ENCODE peak calls at places on chromosomes 11 and 22, in eight cellular contexts. T, Y, L, A, F, J, Q and W are unnamed samples.

GRCh38 chr22:23769321-23769965 is 1.7 kb upstream of the CHCHD10 start:
- DNase-seq in T (no peak), Y (no peak), L (no peak), A (no peak), F (no peak), J (no peak), Q (no peak), W (no peak)

GRCh38 chr11:16739326-16739875 is 954 bp downstream of the C11orf58 start:
- DNase-seq in T (no peak), Y (no peak), L (no peak), A (peak), F (no peak), J (no peak), Q (no peak), W (peak)

GRCh38 chr11:113176561-113176960 is 137.8 kb upstream of the TTC12 start:
- DNase-seq in T (peak), Y (no peak), L (no peak), A (peak), F (no peak), J (peak), Q (no peak), W (peak)

GRCh38 chr11:133157180-133157579 is 375.1 kb downstream of the OPCML start:
- DNase-seq in T (no peak), Y (no peak), L (no peak), A (no peak), F (no peak), J (no peak), Q (no peak), W (no peak)

GRCh38 chr11:57325735-57326048 is 940 bp upstream of the TNKS1BP1 start:
- DNase-seq in T (no peak), Y (peak), L (no peak), A (no peak), F (peak), J (no peak), Q (no peak), W (peak)

GRCh38 chr22:44587911-44588310 is 89.9 kb upstream of the RTL6 start:
- DNase-seq in T (no peak), Y (no peak), L (no peak), A (no peak), F (no peak), J (no peak), Q (no peak), W (no peak)

GRCh38 chr11:14445542-14446530 is 53.8 kb downstream of the COPB1 start:
- DNase-seq in T (no peak), Y (no peak), L (no peak), A (peak), F (no peak), J (no peak), Q (no peak), W (no peak)

GRCh38 chr22:43262990-43263644 is 76.2 kb upstream of the TTLL12 start:
- DNase-seq in T (no peak), Y (peak), L (no peak), A (no peak), F (no peak), J (no peak), Q (no peak), W (peak)

GRCh38 chr11:8070417-8071101 is 10.5 kb upstream of the TUB start:
- DNase-seq in T (no peak), Y (no peak), L (no peak), A (peak), F (peak), J (no peak), Q (no peak), W (peak)

GRCh38 chr22:30420401-30421178 is 5.0 kb upstream of the MTFP1 start:
- DNase-seq in T (no peak), Y (no peak), L (peak), A (peak), F (no peak), J (no peak), Q (peak), W (peak)

GRCh38 chr22:33274214-33274828 is 216.1 kb upstream of the SYN3 start:
- DNase-seq in T (no peak), Y (no peak), L (no peak), A (peak), F (peak), J (no peak), Q (no peak), W (peak)

DNA sequence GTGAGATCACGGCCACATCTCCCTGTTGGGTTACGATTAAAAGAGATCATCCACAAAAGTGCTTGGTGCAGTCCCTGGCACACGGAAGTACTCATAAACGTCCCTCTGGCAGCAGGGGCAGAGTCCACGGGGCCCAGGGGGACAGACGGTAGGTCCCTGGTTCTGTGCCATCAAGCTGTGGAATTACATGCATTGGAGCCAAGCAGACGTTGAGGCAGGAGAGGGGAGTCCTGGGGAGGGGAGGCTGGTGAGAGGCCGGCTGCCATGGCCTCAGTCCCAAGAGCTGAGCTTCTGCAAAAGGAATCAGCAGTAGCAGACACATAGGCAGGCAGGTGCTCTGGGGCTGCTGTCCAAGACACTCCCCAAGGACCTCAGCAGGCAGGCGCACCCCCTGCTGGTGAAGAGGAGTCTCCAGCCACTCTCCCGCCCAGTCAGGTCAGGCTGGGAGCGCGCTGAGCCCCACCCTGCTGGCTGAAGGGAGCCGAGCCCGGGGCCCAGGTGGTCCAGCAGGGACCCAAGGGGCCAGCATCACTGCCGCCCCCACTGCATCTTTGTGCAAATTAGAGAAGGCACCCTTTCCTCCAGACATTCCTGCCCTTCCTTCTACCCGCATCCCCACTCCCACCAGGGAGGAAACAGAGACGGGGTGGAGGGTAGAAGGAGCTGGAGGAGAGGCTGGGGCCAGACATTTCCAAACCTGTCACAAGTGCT is 7.6 kb upstream of the KCTD17 start:
- DNase-seq in T (peak), Y (peak), L (no peak), A (peak), F (no peak), J (peak), Q (no peak), W (peak)
- H3K4me3 ChIP-seq in T (no peak), Y (no peak), L (no peak), A (no peak), F (no peak), J (no peak), Q (no peak), W (no peak)

GRCh38 chr11:2300936-2301630 is 635 bp downstream of the C11orf21 start:
- DNase-seq in T (no peak), Y (no peak), L (no peak), A (no peak), F (no peak), J (no peak), Q (no peak), W (no peak)
- H3K4me3 ChIP-seq in T (no peak), Y (no peak), L (no peak), A (no peak), F (peak), J (no peak), Q (no peak), W (no peak)

DNA sequence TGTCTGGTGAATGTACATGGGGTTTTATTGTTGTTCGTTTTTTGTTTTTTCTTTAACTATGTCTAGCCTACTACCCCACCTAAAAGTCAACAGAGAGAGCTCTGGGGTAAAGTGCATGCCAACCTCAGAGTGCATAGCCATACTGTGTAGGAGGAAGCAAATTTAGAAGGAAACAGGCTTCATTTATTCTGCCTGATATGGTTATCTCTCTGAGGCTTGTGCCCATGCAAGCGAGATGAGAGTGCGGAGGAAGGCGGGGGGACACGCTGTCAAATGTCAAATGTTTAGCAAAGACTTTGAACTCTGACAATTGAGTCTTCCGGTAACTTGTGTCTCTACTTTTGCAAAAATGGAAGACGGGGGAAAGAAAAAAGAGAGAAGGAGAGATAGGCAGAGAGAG is 295.5 kb downstream of the ETS1 start:
- DNase-seq in T (no peak), Y (no peak), L (no peak), A (no peak), F (no peak), J (no peak), Q (no peak), W (no peak)
- H3K4me3 ChIP-seq in T (no peak), Y (no peak), L (no peak), A (no peak), F (no peak), J (no peak), Q (no peak), W (no peak)

DNA sequence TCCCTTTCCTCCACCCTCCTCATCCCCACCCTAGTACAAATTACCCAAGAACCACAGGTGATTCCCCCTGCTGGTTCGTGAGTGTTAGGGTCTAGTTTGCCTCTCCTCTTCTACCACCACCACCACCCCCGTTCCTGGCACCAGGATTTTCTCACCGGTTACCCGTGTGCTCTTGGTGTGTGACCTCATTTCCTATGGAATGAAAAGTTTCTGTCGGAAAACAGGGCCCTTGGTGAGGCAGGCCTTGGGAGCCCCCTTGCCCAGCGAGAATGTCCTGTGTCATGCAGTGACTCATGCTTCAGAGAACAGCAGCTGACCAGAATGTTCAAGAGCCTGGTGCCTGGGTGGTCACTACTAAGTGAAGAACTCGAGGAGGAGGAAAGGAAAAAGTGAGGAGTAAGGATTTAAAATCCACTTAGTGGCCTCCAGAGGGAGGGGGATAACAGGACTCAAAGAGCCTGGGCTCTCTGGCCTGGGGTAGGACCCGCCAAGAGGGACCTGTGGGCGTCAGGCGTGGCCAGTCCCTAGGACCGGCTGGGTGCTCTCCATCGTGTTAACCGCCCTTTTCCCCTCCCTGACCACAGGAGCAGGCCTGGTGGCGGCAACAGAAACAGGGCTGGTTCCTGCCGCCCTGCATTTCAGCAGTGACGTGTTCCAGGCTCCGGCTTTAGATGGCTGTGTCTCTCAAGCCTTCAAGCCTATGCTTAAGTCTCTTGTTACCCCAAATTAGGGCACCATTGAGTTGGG is 30.2 kb downstream of the C22orf31 start:
- DNase-seq in T (peak), Y (peak), L (peak), A (peak), F (peak), J (no peak), Q (peak), W (peak)
- H3K4me3 ChIP-seq in T (peak), Y (no peak), L (peak), A (peak), F (peak), J (peak), Q (peak), W (peak)

DNA sequence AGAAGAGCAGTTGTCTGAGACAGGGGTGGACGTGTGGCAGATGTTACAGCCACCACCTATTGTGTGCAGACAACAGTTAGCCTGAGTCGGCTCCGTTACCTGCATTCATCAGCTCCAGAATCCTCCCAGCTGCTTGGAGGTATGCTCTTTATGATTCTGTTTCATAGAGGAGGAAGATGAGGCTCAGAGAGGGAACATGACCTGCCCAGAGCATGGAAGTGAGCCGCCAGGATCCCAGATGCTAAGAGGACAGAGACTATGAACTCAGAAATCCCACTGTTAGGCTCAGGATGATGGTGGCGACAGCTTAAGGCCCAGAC is 1.5 kb downstream of the EMID1 start:
- DNase-seq in T (no peak), Y (no peak), L (no peak), A (no peak), F (no peak), J (no peak), Q (no peak), W (no peak)
- H3K4me3 ChIP-seq in T (no peak), Y (no peak), L (no peak), A (no peak), F (no peak), J (no peak), Q (no peak), W (no peak)

GRCh38 chr22:38455063-38455529 is at the start of gene KCNJ4:
- DNase-seq in T (no peak), Y (no peak), L (no peak), A (no peak), F (no peak), J (no peak), Q (no peak), W (no peak)

GRCh38 chr22:38453065-38453672 is 1.8 kb downstream of the KCNJ4 start:
- DNase-seq in T (no peak), Y (no peak), L (no peak), A (no peak), F (no peak), J (no peak), Q (no peak), W (no peak)

GRCh38 chr22:38455530-38456271 is 702 bp upstream of the KCNJ4 start:
- DNase-seq in T (no peak), Y (no peak), L (no peak), A (no peak), F (no peak), J (no peak), Q (no peak), W (peak)

GRCh38 chr22:38454011-38454360 is 1.0 kb downstream of the KCNJ4 start:
- DNase-seq in T (no peak), Y (no peak), L (no peak), A (no peak), F (no peak), J (no peak), Q (no peak), W (no peak)

GRCh38 chr22:38454361-38455062 is 487 bp downstream of the KCNJ4 start:
- DNase-seq in T (no peak), Y (no peak), L (no peak), A (no peak), F (no peak), J (no peak), Q (no peak), W (no peak)
- H3K4me3 ChIP-seq in T (no peak), Y (no peak), L (no peak), A (no peak), F (peak), J (no peak), Q (no peak), W (no peak)

GRCh38 chr11:326592-326841 is 5.9 kb upstream of the IFITM3 start:
- DNase-seq in T (no peak), Y (no peak), L (no peak), A (no peak), F (no peak), J (no peak), Q (no peak), W (no peak)

GRCh38 chr11:327581-327923 is 6.9 kb upstream of the IFITM3 start:
- DNase-seq in T (no peak), Y (no peak), L (no peak), A (peak), F (no peak), J (no peak), Q (no peak), W (no peak)

GRCh38 chr11:324131-324530 is 3.5 kb upstream of the IFITM3 start:
- DNase-seq in T (no peak), Y (no peak), L (no peak), A (no peak), F (no peak), J (no peak), Q (no peak), W (no peak)

GRCh38 chr11:326842-327580 is 6.4 kb upstream of the IFITM3 start:
- DNase-seq in T (no peak), Y (peak), L (no peak), A (peak), F (peak), J (no peak), Q (no peak), W (peak)

DNA sequence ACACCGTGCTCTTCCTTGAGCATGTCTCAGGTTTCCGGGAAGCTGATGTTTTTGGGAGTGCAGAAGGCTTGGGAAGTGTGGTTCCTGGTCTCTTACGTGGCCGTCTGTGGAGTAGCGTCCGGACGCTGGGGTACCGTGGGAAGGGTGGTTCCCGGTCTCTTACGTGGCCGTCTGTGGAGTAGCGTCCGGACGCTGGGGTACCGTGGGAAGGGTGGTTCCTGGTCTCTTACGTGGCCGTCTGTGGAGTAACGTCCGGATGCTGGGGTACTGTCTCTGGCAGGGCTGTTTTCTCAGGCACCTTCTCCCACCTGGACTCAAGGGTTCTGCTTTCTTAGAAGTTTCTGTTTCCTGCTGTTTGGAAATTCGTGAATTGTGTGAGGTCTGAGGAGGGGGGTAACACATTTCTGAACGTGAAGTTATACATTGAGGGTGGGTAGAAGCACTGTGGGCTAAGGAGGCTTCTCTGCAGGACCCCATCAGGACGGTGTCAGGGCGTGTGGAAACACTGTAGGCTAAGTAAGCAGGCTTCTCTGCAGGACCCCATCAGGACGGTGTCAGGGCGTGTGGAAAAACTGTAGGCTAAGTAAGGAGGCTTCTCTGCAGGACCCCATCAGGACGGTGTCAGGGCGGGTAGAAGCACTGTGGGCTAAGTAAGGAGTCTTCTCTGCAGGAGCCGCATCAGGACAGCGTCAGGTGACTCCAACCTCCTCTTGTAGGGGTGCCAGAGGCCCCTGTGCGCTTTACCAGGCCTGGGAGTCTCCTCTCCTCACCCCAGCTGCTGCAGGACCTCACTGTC is 5.3 kb upstream of the IFITM3 start:
- DNase-seq in T (no peak), Y (no peak), L (no peak), A (no peak), F (no peak), J (no peak), Q (no peak), W (no peak)
- H3K4me3 ChIP-seq in T (no peak), Y (no peak), L (no peak), A (no peak), F (no peak), J (no peak), Q (no peak), W (no peak)

GRCh38 chr11:109439684-109440083 is 17.7 kb downstream of the C11orf87 start:
- DNase-seq in T (no peak), Y (no peak), L (no peak), A (no peak), F (no peak), J (no peak), Q (no peak), W (no peak)
- H3K4me3 ChIP-seq in T (no peak), Y (no peak), L (no peak), A (no peak), F (no peak), J (no peak), Q (no peak), W (no peak)

GRCh38 chr11:67391304-67392181 is at the start of gene RAD9A:
- DNase-seq in T (peak), Y (peak), L (peak), A (peak), F (peak), J (peak), Q (no peak), W (peak)
- H3K4me3 ChIP-seq in T (peak), Y (peak), L (peak), A (peak), F (peak), J (peak), Q (peak), W (peak)

GRCh38 chr11:128731041-128731663 is 37.3 kb downstream of the FLI1 start:
- DNase-seq in T (no peak), Y (no peak), L (no peak), A (no peak), F (no peak), J (no peak), Q (no peak), W (no peak)
- H3K4me3 ChIP-seq in T (no peak), Y (no peak), L (no peak), A (no peak), F (no peak), J (no peak), Q (no peak), W (no peak)